ENCODE peak calls at places on chromosomes 11 and 22, in four cellular contexts. One of them, this sample, is unnamed. For H3K36me3, the result is how much of the 10 kb centered on the place peaks cover.

GRCh38 chr22:19887251-19887985 is 32.7 kb upstream of the GNB1L start:
- DNase-seq in Caco-2: no peak
- DNase-seq in mucosa of descending colon: no peak
- DNase-seq in colonic mucosa: no peak
- DNase-seq in this sample: no peak

GRCh38 chr22:23888615-23889401 is 5.4 kb upstream of the MIF start:
- DNase-seq in Caco-2: peak
- DNase-seq in mucosa of descending colon: no peak
- DNase-seq in colonic mucosa: no peak
- DNase-seq in this sample: no peak

GRCh38 chr22:43600265-43600664 is 188.5 kb downstream of the MPPED1 start:
- DNase-seq in Caco-2: no peak
- DNase-seq in mucosa of descending colon: no peak
- DNase-seq in colonic mucosa: no peak
- DNase-seq in this sample: no peak

GRCh38 chr11:75151346-75152047 is 590 bp downstream of the SLCO2B1 start:
- DNase-seq in Caco-2: no peak
- DNase-seq in mucosa of descending colon: peak
- DNase-seq in colonic mucosa: peak
- DNase-seq in this sample: peak

GRCh38 chr11:27363576-27364115 is 631 bp upstream of the CCDC34 start:
- DNase-seq in Caco-2: no peak
- DNase-seq in mucosa of descending colon: no peak
- DNase-seq in colonic mucosa: no peak
- DNase-seq in this sample: no peak

GRCh38 chr11:35167451-35167954 is 28.5 kb downstream of the CD44 start:
- DNase-seq in Caco-2: no peak
- DNase-seq in mucosa of descending colon: no peak
- DNase-seq in colonic mucosa: no peak
- DNase-seq in this sample: no peak

GRCh38 chr11:132601863-132602262 is 930.4 kb downstream of the OPCML start:
- DNase-seq in Caco-2: no peak
- DNase-seq in mucosa of descending colon: no peak
- DNase-seq in colonic mucosa: no peak
- DNase-seq in this sample: no peak

GRCh38 chr22:44448271-44448780 is 49.7 kb downstream of the RTL6 start:
- DNase-seq in Caco-2: no peak
- DNase-seq in mucosa of descending colon: peak
- DNase-seq in colonic mucosa: no peak
- DNase-seq in this sample: no peak

GRCh38 chr11:113118104-113118503 is 156.9 kb downstream of the NCAM1 start:
- DNase-seq in Caco-2: no peak
- DNase-seq in mucosa of descending colon: no peak
- DNase-seq in colonic mucosa: no peak
- DNase-seq in this sample: no peak

GRCh38 chr11:4704054-4704789 is at the start of gene MMP26:
- DNase-seq in Caco-2: no peak
- DNase-seq in mucosa of descending colon: peak
- DNase-seq in colonic mucosa: no peak
- DNase-seq in this sample: peak

GRCh38 chr11:133787379-133788103 is 57.8 kb downstream of the SPATA19 start:
- DNase-seq in Caco-2: no peak
- DNase-seq in mucosa of descending colon: peak
- DNase-seq in colonic mucosa: no peak
- DNase-seq in this sample: no peak

GRCh38 chr11:47271328-47271727 is 1.4 kb downstream of the MADD start:
- DNase-seq in Caco-2: no peak
- DNase-seq in mucosa of descending colon: no peak
- DNase-seq in colonic mucosa: no peak
- DNase-seq in this sample: no peak

GRCh38 chr22:25013634-25014033 is 61.1 kb downstream of the KIAA1671 start:
- DNase-seq in Caco-2: peak
- DNase-seq in mucosa of descending colon: peak
- DNase-seq in colonic mucosa: peak
- DNase-seq in this sample: peak

GRCh38 chr22:36871669-36872081 is 10.9 kb downstream of the NCF4 start:
- DNase-seq in Caco-2: no peak
- DNase-seq in mucosa of descending colon: no peak
- DNase-seq in colonic mucosa: no peak
- DNase-seq in this sample: no peak

GRCh38 chr11:288328-289144 is at the start of gene PGGHG:
- DNase-seq in Caco-2: peak
- DNase-seq in mucosa of descending colon: peak
- DNase-seq in colonic mucosa: peak
- DNase-seq in this sample: peak

GRCh38 chr11:112540261-112540660 is 279.6 kb upstream of the PLET1 start:
- DNase-seq in Caco-2: no peak
- DNase-seq in mucosa of descending colon: no peak
- DNase-seq in colonic mucosa: no peak
- DNase-seq in this sample: no peak

GRCh38 chr11:2885017-2885675 is 429 bp downstream of the CDKN1C start:
- DNase-seq in Caco-2: peak
- DNase-seq in mucosa of descending colon: peak
- DNase-seq in colonic mucosa: peak
- DNase-seq in this sample: peak

GRCh38 chr11:44833869-44834452 is 107.2 kb downstream of the TSPAN18 start:
- DNase-seq in Caco-2: peak
- DNase-seq in mucosa of descending colon: no peak
- DNase-seq in colonic mucosa: no peak
- DNase-seq in this sample: peak

GRCh38 chr11:103794262-103794661 is 242.2 kb upstream of the DDI1 start:
- DNase-seq in Caco-2: no peak
- DNase-seq in mucosa of descending colon: no peak
- DNase-seq in colonic mucosa: no peak
- DNase-seq in this sample: no peak

GRCh38 chr11:113991170-113991569 is 16.3 kb downstream of the HTR3A start:
- DNase-seq in Caco-2: peak
- DNase-seq in mucosa of descending colon: peak
- DNase-seq in colonic mucosa: no peak
- DNase-seq in this sample: no peak

GRCh38 chr11:58334708-58335107 is 24.2 kb downstream of the OR5B17 start:
- DNase-seq in Caco-2: no peak
- DNase-seq in mucosa of descending colon: no peak
- DNase-seq in colonic mucosa: no peak
- DNase-seq in this sample: no peak

GRCh38 chr11:93198221-93198650 is 445 bp upstream of the SLC36A4 start:
- DNase-seq in Caco-2: peak
- DNase-seq in mucosa of descending colon: no peak
- DNase-seq in colonic mucosa: no peak
- DNase-seq in this sample: peak

GRCh38 chr22:22787805-22788459 is 99.7 kb upstream of the IGLL5 start:
- DNase-seq in Caco-2: peak
- DNase-seq in mucosa of descending colon: peak
- DNase-seq in colonic mucosa: peak
- DNase-seq in this sample: peak

GRCh38 chr11:46649180-46649738 is 31.9 kb downstream of the ATG13 start:
- DNase-seq in Caco-2: no peak
- DNase-seq in mucosa of descending colon: peak
- DNase-seq in colonic mucosa: peak
- DNase-seq in this sample: no peak

GRCh38 chr11:115616941-115617340 is 112.7 kb upstream of the CADM1 start:
- DNase-seq in Caco-2: no peak
- DNase-seq in mucosa of descending colon: peak
- DNase-seq in colonic mucosa: no peak
- DNase-seq in this sample: no peak

GRCh38 chr22:20216863-20217499 is 51.1 kb downstream of the RTN4R start:
- DNase-seq in Caco-2: peak
- DNase-seq in mucosa of descending colon: no peak
- DNase-seq in colonic mucosa: no peak
- DNase-seq in this sample: no peak

GRCh38 chr11:81989093-81989492 is 744.6 kb downstream of the FAM181B start:
- DNase-seq in Caco-2: no peak
- DNase-seq in mucosa of descending colon: no peak
- DNase-seq in colonic mucosa: no peak
- DNase-seq in this sample: no peak

GRCh38 chr11:83508804-83509203 is 222.6 kb upstream of the CCDC90B start:
- DNase-seq in Caco-2: peak
- DNase-seq in mucosa of descending colon: peak
- DNase-seq in colonic mucosa: no peak
- DNase-seq in this sample: peak

GRCh38 chr11:79786961-79787360 is 346.1 kb upstream of the TENM4 start:
- DNase-seq in Caco-2: no peak
- DNase-seq in mucosa of descending colon: no peak
- DNase-seq in colonic mucosa: no peak
- DNase-seq in this sample: no peak

GRCh38 chr11:88377151-88377550 is 39.6 kb upstream of the CTSC start:
- DNase-seq in Caco-2: no peak
- DNase-seq in mucosa of descending colon: no peak
- DNase-seq in colonic mucosa: no peak
- DNase-seq in this sample: no peak

GRCh38 chr11:75659836-75660235 is 9.0 kb downstream of the MAP6 start:
- DNase-seq in Caco-2: no peak
- DNase-seq in mucosa of descending colon: no peak
- DNase-seq in colonic mucosa: no peak
- DNase-seq in this sample: no peak

GRCh38 chr11:117092951-117093590 is 5.2 kb downstream of the SIK3 start:
- DNase-seq in Caco-2: no peak
- DNase-seq in mucosa of descending colon: no peak
- DNase-seq in colonic mucosa: no peak
- DNase-seq in this sample: no peak

GRCh38 chr11:10654211-10655150 is 39.1 kb downstream of the IRAG1 start:
- DNase-seq in Caco-2: no peak
- DNase-seq in mucosa of descending colon: no peak
- DNase-seq in colonic mucosa: no peak
- DNase-seq in this sample: peak

GRCh38 chr11:2798951-2799761 is 86.4 kb downstream of the CDKN1C start:
- DNase-seq in Caco-2: no peak
- DNase-seq in mucosa of descending colon: no peak
- DNase-seq in colonic mucosa: peak
- DNase-seq in this sample: no peak

GRCh38 chr11:86816251-86816726 is 15.9 kb downstream of the PRSS23 start:
- DNase-seq in Caco-2: no peak
- DNase-seq in mucosa of descending colon: no peak
- DNase-seq in colonic mucosa: no peak
- DNase-seq in this sample: no peak

GRCh38 chr11:30586251-30587144 is at the start of gene MPPED2:
- DNase-seq in Caco-2: peak
- DNase-seq in mucosa of descending colon: peak
- DNase-seq in colonic mucosa: peak
- DNase-seq in this sample: no peak

GRCh38 chr11:213111-213510 is 5.6 kb downstream of the RIC8A start:
- DNase-seq in Caco-2: no peak
- DNase-seq in mucosa of descending colon: no peak
- DNase-seq in colonic mucosa: no peak
- DNase-seq in this sample: no peak

GRCh38 chr22:24107668-24108067 is 73.6 kb upstream of the SUSD2 start:
- DNase-seq in Caco-2: no peak
- DNase-seq in mucosa of descending colon: peak
- DNase-seq in colonic mucosa: peak
- DNase-seq in this sample: no peak

GRCh38 chr22:47344414-47344813 is 582.0 kb downstream of the TBC1D22A start:
- DNase-seq in Caco-2: no peak
- DNase-seq in mucosa of descending colon: no peak
- DNase-seq in colonic mucosa: no peak
- DNase-seq in this sample: no peak
- H3K36me3 ChIP-seq in Caco-2: under half
- H3K36me3 ChIP-seq in mucosa of descending colon: under half
- H3K36me3 ChIP-seq in colonic mucosa: under half
- H3K36me3 ChIP-seq in this sample: under half

GRCh38 chr11:95068549-95068948 is 1.8 kb downstream of the SRSF8 start:
- DNase-seq in Caco-2: peak
- DNase-seq in mucosa of descending colon: peak
- DNase-seq in colonic mucosa: peak
- DNase-seq in this sample: peak
- H3K4me3 ChIP-seq in Caco-2: peak
- H3K4me3 ChIP-seq in mucosa of descending colon: peak
- H3K4me3 ChIP-seq in colonic mucosa: peak
- H3K4me3 ChIP-seq in this sample: peak

DNA sequence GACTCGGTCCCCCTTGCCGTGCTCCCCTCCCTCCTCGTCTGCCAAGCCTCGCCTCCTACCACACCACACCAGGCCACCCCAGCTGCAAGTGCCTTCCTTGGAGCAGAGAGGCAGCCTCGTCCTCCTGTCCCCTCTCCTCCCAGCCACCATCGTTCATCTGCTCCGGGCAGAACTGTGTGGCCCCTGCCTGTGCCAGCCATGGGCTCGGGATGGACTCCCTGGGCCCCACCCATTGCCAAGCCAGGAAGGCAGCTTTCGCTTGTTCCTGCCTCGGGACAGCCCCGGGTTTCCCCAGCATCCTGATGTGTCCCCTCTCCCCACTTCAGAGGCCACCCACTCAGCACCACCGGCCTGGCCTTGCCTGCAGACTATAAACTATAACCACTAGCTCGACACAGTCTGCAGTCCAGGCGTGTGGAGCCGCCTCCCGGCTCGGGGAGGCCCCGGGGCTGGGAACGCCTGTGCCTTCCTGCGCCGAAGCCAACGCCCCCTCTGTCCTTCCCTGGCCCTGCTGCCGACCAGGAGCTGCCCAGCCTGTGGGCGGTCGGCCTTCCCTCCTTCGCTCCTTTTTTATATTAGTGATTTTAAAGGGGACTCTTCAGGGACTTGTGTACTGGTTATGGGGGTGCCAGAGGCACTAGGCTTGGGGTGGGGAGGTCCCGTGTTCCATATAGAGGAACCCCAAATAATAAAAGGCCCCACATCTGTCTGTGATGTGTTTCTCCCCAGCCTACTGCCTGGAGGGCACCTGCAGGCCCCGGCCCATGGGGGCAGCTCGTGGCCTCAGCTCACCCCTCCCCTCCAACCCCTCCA is 29.8 kb downstream of the CAPN1 start:
- DNase-seq in Caco-2: no peak
- DNase-seq in mucosa of descending colon: no peak
- DNase-seq in colonic mucosa: no peak
- DNase-seq in this sample: no peak
- H3K36me3 ChIP-seq in Caco-2: under half
- H3K36me3 ChIP-seq in mucosa of descending colon: under half
- H3K36me3 ChIP-seq in colonic mucosa: under half
- H3K36me3 ChIP-seq in this sample: under half

GRCh38 chr11:11948242-11948947 is 60.0 kb downstream of the DKK3 start:
- DNase-seq in Caco-2: no peak
- DNase-seq in mucosa of descending colon: no peak
- DNase-seq in colonic mucosa: no peak
- DNase-seq in this sample: no peak

GRCh38 chr11:11946878-11947277 is 61.5 kb downstream of the DKK3 start:
- DNase-seq in Caco-2: no peak
- DNase-seq in mucosa of descending colon: no peak
- DNase-seq in colonic mucosa: no peak
- DNase-seq in this sample: no peak

GRCh38 chr11:11946180-11946579 is 62.2 kb downstream of the DKK3 start:
- DNase-seq in Caco-2: no peak
- DNase-seq in mucosa of descending colon: no peak
- DNase-seq in colonic mucosa: no peak
- DNase-seq in this sample: no peak

GRCh38 chr11:11949482-11949881 is 58.9 kb downstream of the DKK3 start:
- DNase-seq in Caco-2: no peak
- DNase-seq in mucosa of descending colon: no peak
- DNase-seq in colonic mucosa: no peak
- DNase-seq in this sample: no peak

GRCh38 chr11:11947825-11948224 is 60.6 kb downstream of the DKK3 start:
- DNase-seq in Caco-2: no peak
- DNase-seq in mucosa of descending colon: no peak
- DNase-seq in colonic mucosa: no peak
- DNase-seq in this sample: no peak
- H3K4me3 ChIP-seq in Caco-2: no peak
- H3K4me3 ChIP-seq in mucosa of descending colon: no peak
- H3K4me3 ChIP-seq in colonic mucosa: no peak
- H3K4me3 ChIP-seq in this sample: no peak